ENCODE peak calls at places on chromosomes 12 and 14, in six cellular contexts. W is choroid plexus epithelial cell, O is dorsolateral prefrontal cortex, A is IMR-90, V is astrocyte of the cerebellum, L is WERI-Rb-1. K is an unnamed sample.

GRCh38 chr12:1122803-1123202 is 131.8 kb downstream of the ERC1 start:
- DNase-seq in W (peak), A (no peak), L (peak), O (no peak), V (no peak), K (peak)

GRCh38 chr12:121295746-121296617 is 527 bp downstream of the CAMKK2 start:
- DNase-seq in A (no peak), W (peak), V (no peak), O (no peak), L (peak), K (no peak)

GRCh38 chr14:79543966-79544365 is 667.3 kb downstream of the DIO2 start:
- DNase-seq in W (peak), A (peak), L (peak), V (peak), O (no peak), K (peak)

GRCh38 chr12:109781668-109782321 is 51.4 kb downstream of the TRPV4 start:
- DNase-seq in O (no peak), A (no peak), V (no peak), L (no peak), W (no peak), K (no peak)

GRCh38 chr12:76883151-76883550 is 4.3 kb upstream of the CSRP2 start:
- DNase-seq in O (no peak), A (peak), W (peak), V (no peak), L (no peak), K (no peak)

GRCh38 chr12:54018608-54018984 is 9.6 kb upstream of the HOXC6 start:
- DNase-seq in O (no peak), L (peak), A (no peak), V (no peak), W (no peak), K (no peak)

GRCh38 chr12:60501124-60501729 is 905.4 kb downstream of the SLC16A7 start:
- DNase-seq in V (peak), W (peak), O (no peak), L (peak), A (no peak), K (peak)

GRCh38 chr12:121568971-121569808 is 11.6 kb downstream of the KDM2B start:
- DNase-seq in O (no peak), W (peak), V (no peak), A (peak), L (no peak), K (peak)

GRCh38 chr14:103281496-103282231 is 52.4 kb upstream of the EIF5 start:
- DNase-seq in O (peak), A (peak), W (peak), L (peak), V (peak), K (peak)

GRCh38 chr14:50756300-50756699 is 74.7 kb downstream of the NIN start:
- DNase-seq in L (no peak), O (no peak), W (no peak), V (no peak), A (no peak), K (no peak)

GRCh38 chr14:68548194-68549056 is 244.4 kb downstream of the ZFP36L1 start:
- DNase-seq in L (no peak), O (peak), V (peak), W (peak), A (peak), K (peak)

GRCh38 chr14:91229743-91230200 is 14.7 kb downstream of the GPR68 start:
- DNase-seq in O (no peak), V (peak), A (peak), L (no peak), W (peak), K (peak)

GRCh38 chr12:123895477-123895876 is 77.2 kb downstream of the CCDC92 start:
- DNase-seq in V (no peak), O (no peak), W (no peak), A (no peak), L (no peak), K (no peak)

GRCh38 chr14:36553650-36554260 is 28.7 kb downstream of the NKX2-8 start:
- DNase-seq in W (peak), V (peak), A (peak), L (peak), O (no peak), K (peak)

GRCh38 chr12:27285395-27285794 is 41.3 kb downstream of the STK38L start:
- DNase-seq in L (no peak), V (no peak), O (no peak), W (peak), A (peak), K (peak)

GRCh38 chr14:29317423-29317822 is 550.8 kb downstream of the FOXG1 start:
- DNase-seq in O (no peak), W (no peak), V (no peak), L (no peak), A (no peak), K (no peak)

GRCh38 chr12:29831173-29831572 is 47.4 kb upstream of the TMTC1 start:
- DNase-seq in L (no peak), O (no peak), A (no peak), V (no peak), W (no peak), K (no peak)

GRCh38 chr14:62002636-62003035 is 240.4 kb downstream of the SNAPC1 start:
- DNase-seq in W (peak), L (no peak), A (peak), V (no peak), O (no peak), K (peak)

GRCh38 chr14:90831821-90832220 is 15.6 kb upstream of the TTC7B start:
- DNase-seq in O (peak), W (no peak), L (no peak), A (no peak), V (no peak), K (no peak)

GRCh38 chr12:562634-563033 is 100.6 kb downstream of the NINJ2 start:
- DNase-seq in O (no peak), V (no peak), W (no peak), L (no peak), A (no peak), K (no peak)

GRCh38 chr14:37903561-37904191 is 304.0 kb upstream of the SSTR1 start:
- DNase-seq in A (peak), L (peak), W (peak), V (peak), O (peak), K (peak)

GRCh38 chr14:99616832-99617488 is 13.0 kb upstream of the CCDC85C start:
- DNase-seq in O (no peak), V (no peak), L (peak), A (no peak), W (no peak), K (no peak)

GRCh38 chr12:18439541-18439940 is 178.2 kb downstream of the PIK3C2G start:
- DNase-seq in A (peak), W (peak), O (no peak), V (no peak), L (no peak), K (peak)

GRCh38 chr12:31647106-31647505 is 12.4 kb upstream of the ETFBKMT start:
- DNase-seq in V (no peak), L (peak), O (no peak), A (peak), W (no peak), K (no peak)

GRCh38 chr12:31644536-31644935 is 15.0 kb upstream of the ETFBKMT start:
- DNase-seq in V (no peak), O (no peak), L (no peak), W (no peak), A (no peak), K (no peak)

GRCh38 chr12:31645944-31646343 is 13.5 kb upstream of the ETFBKMT start:
- DNase-seq in A (no peak), O (no peak), V (no peak), L (no peak), W (no peak), K (no peak)

GRCh38 chr12:31641509-31642090 is 17.9 kb upstream of the ETFBKMT start:
- DNase-seq in W (no peak), O (peak), A (no peak), V (no peak), L (no peak), K (no peak)
- TF ChIP-seq CTCF in W (no peak), O (no peak), A (no peak), V (no peak), L (no peak), K (no peak)

GRCh38 chr12:13209279-13210021 is 12.9 kb downstream of the EMP1 start:
- DNase-seq in V (no peak), W (peak), A (no peak), L (no peak), O (no peak), K (peak)

GRCh38 chr12:13206560-13206897 is 10.0 kb downstream of the EMP1 start:
- DNase-seq in V (no peak), W (no peak), O (no peak), L (no peak), A (no peak), K (no peak)

GRCh38 chr12:13210543-13211190 is 14.1 kb downstream of the EMP1 start:
- DNase-seq in A (no peak), V (no peak), W (no peak), O (no peak), L (no peak), K (no peak)

GRCh38 chr12:13210022-13210539 is 13.6 kb downstream of the EMP1 start:
- DNase-seq in V (no peak), W (no peak), A (no peak), L (no peak), O (no peak), K (no peak)

GRCh38 chr12:13208533-13209278 is 12.2 kb downstream of the EMP1 start:
- DNase-seq in O (no peak), W (peak), L (peak), V (no peak), A (peak), K (peak)
- H3K4me3 ChIP-seq in O (no peak), W (no peak), L (no peak), V (no peak), A (no peak), K (no peak)

GRCh38 chr12:98574110-98574509 is 19.4 kb upstream of the SLC25A3 start:
- DNase-seq in L (no peak), V (no peak), W (no peak), O (no peak), A (no peak), K (no peak)

GRCh38 chr12:98575013-98575412 is 18.5 kb upstream of the SLC25A3 start:
- DNase-seq in A (no peak), L (no peak), W (no peak), V (no peak), O (no peak), K (no peak)

DNA sequence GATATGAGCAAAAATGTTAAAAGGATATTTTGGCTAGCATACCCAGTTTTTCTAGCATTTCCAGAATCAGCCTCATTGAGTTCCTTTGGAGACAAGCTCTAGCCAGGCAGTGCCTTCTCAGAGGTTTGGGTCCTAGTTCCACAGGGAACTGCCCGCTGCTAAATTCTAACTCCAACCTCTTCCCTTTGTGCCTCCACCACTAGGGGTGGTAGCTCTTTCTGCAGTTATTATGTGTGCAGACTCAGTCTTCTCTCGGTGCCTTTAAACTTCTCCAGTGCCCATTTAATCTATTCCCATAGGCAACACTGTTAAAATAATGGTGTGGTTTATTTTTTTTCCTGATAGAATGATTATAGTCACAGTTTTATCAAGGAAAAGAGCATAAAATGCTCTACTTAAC is 21.5 kb upstream of the SLC25A3 start:
- DNase-seq in W (no peak), V (no peak), L (no peak), A (no peak), O (no peak), K (peak)
- TF ChIP-seq CTCF in W (peak), V (peak), L (peak), A (peak), O (no peak), K (peak)

DNA sequence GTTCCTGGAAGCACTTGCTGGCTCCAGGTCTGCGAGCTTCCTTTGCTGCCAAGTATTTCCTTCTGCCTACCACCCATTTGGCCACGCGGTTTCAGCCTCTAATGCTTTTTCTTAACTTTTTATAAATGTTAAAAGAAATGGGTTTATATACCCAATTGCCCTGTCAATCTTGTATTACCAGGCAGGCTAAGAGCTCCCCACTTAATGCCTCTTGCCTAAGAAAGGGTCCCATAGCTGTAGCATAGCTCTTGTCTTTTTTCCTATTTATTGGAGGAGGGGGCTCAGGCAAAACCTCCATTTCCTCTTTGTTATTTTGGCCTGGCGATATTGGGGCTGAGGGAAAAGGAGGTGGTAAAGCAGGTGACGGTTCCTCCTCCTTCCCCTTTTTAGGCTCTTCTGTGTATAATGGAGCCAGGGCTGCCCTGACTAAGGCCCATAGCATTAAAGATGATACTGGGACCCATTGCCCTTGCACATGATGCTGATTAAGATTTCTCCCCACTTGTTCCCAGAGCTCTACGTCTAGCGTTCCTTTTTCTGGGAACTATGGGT is 21.6 kb upstream of the BLTP3B start:
- DNase-seq in O (no peak), A (no peak), V (no peak), L (no peak), W (no peak), K (no peak)
- H3K4me3 ChIP-seq in O (peak), A (no peak), V (peak), L (no peak), W (peak), K (peak)

K was measured in fibroblast of pulmonary artery.